ENCODE peak calls at places on chromosomes 3 and 15, in eight cellular contexts. B is foreskin fibroblast, D is right atrium auricular region, C is mesendoderm, G is fibroblast of lung, N is GM23248, Q is sigmoid colon, E is astrocyte of the spinal cord. Y is an unnamed sample.

GRCh38 chr15:101037090-101037830 is 118.1 kb downstream of the LRRK1 start:
- DNase-seq in B (no peak), C (no peak), G (no peak), D (peak; percentile 32), N (no peak), Q (peak; percentile 53), E (no peak), Y (no peak)

GRCh38 chr3:161305095-161305991 is 66.0 kb downstream of the SPTSSB start:
- DNase-seq in Q (no peak), D (no peak), G (peak; percentile 40), N (peak; percentile 56), C (no peak), E (peak; percentile 33), B (peak; percentile 10), Y (peak; percentile 28)

GRCh38 chr15:84878504-84878903 is 6.0 kb upstream of the SLC28A1 start:
- DNase-seq in Q (peak; percentile 82), E (peak; percentile 42), N (peak; percentile 73), B (peak; percentile 28), C (peak; percentile 83), G (peak; percentile 59), D (peak; percentile 72), Y (peak; percentile 65)

GRCh38 chr3:55458398-55458797 is 28.7 kb downstream of the WNT5A start:
- DNase-seq in D (peak; percentile 23), Q (no peak), N (peak; percentile 69), E (no peak), C (no peak), B (no peak), G (no peak), Y (no peak)

GRCh38 chr3:54870423-54870822 is 57.4 kb downstream of the LRTM1 start:
- DNase-seq in E (peak; percentile 96), B (peak; percentile 96), G (peak; percentile 91), D (no peak), C (peak; percentile 57), Q (no peak), N (peak; percentile 97), Y (peak; percentile 10)

GRCh38 chr3:107421170-107421792 is 44.0 kb downstream of the CCDC54 start:
- DNase-seq in N (peak; percentile 75), B (peak; percentile 44), Q (no peak), G (peak; percentile 82), D (no peak), C (peak; percentile 81), E (peak; percentile 77), Y (peak; percentile 71)

GRCh38 chr3:101940521-101940992 is 91.2 kb downstream of the NFKBIZ start:
- DNase-seq in C (peak; percentile 45), N (peak; percentile 96), E (peak; percentile 98), B (peak; percentile 94), D (peak; percentile 79), Q (peak; percentile 76), G (peak; percentile 96), Y (no peak)

GRCh38 chr3:16103472-16103871 is 71.0 kb upstream of the GALNT15 start:
- DNase-seq in C (no peak), G (peak; percentile 44), N (peak; percentile 90), Q (peak; percentile 72), D (no peak), E (peak; percentile 85), B (peak; percentile 88), Y (no peak)

GRCh38 chr15:54462511-54462913 is 484.3 kb downstream of the UNC13C start:
- DNase-seq in C (no peak), Q (no peak), N (no peak), B (no peak), E (no peak), D (no peak), G (no peak), Y (no peak)

GRCh38 chr3:41708176-41708575 is 253.7 kb downstream of the ULK4 start:
- DNase-seq in C (no peak), D (no peak), N (no peak), G (no peak), B (no peak), Q (no peak), E (no peak), Y (no peak)

GRCh38 chr3:23728651-23729117 is 77.1 kb upstream of the UBE2E1 start:
- DNase-seq in G (no peak), E (no peak), B (no peak), Q (no peak), C (peak; percentile 54), D (no peak), N (no peak), Y (no peak)

GRCh38 chr15:91941871-91942270 is 88.4 kb downstream of the SLCO3A1 start:
- DNase-seq in N (peak; percentile 32), B (no peak), C (no peak), D (no peak), G (peak; percentile 38), Q (no peak), E (no peak), Y (no peak)

GRCh38 chr3:20072422-20072821 is 32.2 kb downstream of the KAT2B start:
- DNase-seq in N (no peak), Q (no peak), B (no peak), D (no peak), C (no peak), E (no peak), G (no peak), Y (no peak)

GRCh38 chr3:59006791-59007517 is 42.9 kb downstream of the CFAP20DC start:
- DNase-seq in Q (no peak), E (peak; percentile 69), C (no peak), G (peak; percentile 75), D (peak; percentile 62), B (peak; percentile 34), N (peak; percentile 62), Y (peak; percentile 4)

GRCh38 chr3:127709320-127710060 is 36.7 kb downstream of the ABTB1 start:
- DNase-seq in Q (peak; percentile 29), C (no peak), E (peak; percentile 28), B (peak; percentile 42), N (peak; percentile 28), D (no peak), G (peak; percentile 31), Y (no peak)

GRCh38 chr3:136351351-136351750 is 101.2 kb downstream of the PCCB start:
- DNase-seq in D (no peak), E (peak; percentile 19), C (no peak), B (no peak), G (no peak), N (peak; percentile 25), Q (no peak), Y (no peak)

GRCh38 chr3:58287354-58287753 is 18.7 kb upstream of the RPP14 start:
- DNase-seq in Q (no peak), D (no peak), E (no peak), B (no peak), G (no peak), N (no peak), C (no peak), Y (no peak)

GRCh38 chr3:172018364-172018763 is 21.0 kb upstream of the FNDC3B start:
- DNase-seq in N (no peak), G (no peak), C (no peak), D (no peak), E (no peak), B (no peak), Q (no peak), Y (no peak)

GRCh38 chr3:130755666-130756065 is 9.0 kb upstream of the PIK3R4 start:
- DNase-seq in C (no peak), N (no peak), D (no peak), E (no peak), B (no peak), G (no peak), Q (no peak), Y (no peak)

GRCh38 chr3:130760922-130761321 is 14.3 kb upstream of the PIK3R4 start:
- DNase-seq in B (peak; percentile 16), N (peak; percentile 57), Q (no peak), G (no peak), E (no peak), D (no peak), C (peak; percentile 37), Y (no peak)

GRCh38 chr3:130759692-130760338 is 13.2 kb upstream of the PIK3R4 start:
- DNase-seq in B (peak; percentile 28), D (peak; percentile 67), N (peak; percentile 80), C (peak; percentile 63), G (peak; percentile 64), E (peak; percentile 52), Q (no peak), Y (peak; percentile 78)

GRCh38 chr3:130758624-130759023 is 12.0 kb upstream of the PIK3R4 start:
- DNase-seq in E (no peak), C (no peak), G (no peak), D (no peak), B (no peak), N (no peak), Q (no peak), Y (peak; percentile 8)

DNA sequence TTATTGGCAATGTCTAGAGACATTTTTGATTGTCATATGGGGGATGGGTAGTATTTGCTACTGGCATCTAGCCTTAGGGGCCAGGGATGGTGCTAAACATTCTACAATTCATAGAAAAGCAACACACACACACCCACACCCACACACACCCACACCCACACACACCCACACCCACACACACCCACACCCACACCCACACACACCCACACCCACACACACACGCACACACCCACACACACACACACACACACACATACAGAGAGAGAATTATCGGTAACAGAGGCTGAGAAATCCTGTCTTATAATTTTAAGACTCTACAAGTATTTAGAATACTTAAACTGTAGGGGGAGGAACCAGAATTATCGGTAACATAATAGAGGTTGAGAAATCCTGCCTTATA is 11.1 kb upstream of the PIK3R4 start:
- DNase-seq in D (no peak), Q (no peak), G (no peak), B (no peak), E (no peak), C (no peak), N (no peak), Y (no peak)
- H3K4me3 ChIP-seq in D (no peak overlapping the region), Q (no peak overlapping the region), G (no peak overlapping the region), B (no peak overlapping the region), E (no peak overlapping the region), C (no peak overlapping the region), N (no peak overlapping the region), Y (no peak overlapping the region)

DNA sequence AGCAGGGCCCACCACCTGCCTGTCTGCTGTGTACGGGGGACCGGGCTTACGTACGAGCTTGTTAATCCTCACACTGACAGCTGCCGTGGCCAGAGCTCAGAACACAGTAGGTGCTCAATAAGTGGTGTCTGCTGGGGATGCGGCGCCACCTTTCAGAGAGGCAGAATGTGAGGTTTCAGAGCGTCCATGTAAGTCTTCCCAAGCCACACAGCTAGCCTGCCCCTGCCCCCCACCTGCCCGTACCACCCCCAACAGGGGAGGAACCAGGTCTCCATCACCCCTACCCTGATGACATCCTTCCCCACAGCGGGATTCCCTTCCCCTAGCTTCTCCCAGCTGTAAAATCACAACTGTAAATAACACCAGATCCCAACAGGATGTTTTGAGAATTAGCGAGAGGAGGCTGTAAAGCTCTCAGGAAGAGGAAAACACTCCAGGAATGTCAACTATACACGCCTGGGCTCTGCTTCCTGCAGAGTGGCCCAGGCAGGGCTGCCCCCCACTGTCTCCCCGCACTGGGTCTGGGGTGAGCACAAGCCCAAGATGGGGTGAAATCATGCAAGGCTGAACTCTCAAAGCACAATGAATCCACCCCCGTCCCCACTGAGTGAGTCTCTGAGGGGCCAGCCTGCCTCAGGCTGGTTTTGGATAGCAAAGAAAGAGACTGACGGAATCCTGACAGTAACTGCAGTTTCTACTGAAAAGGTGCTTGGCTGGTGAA is 250.1 kb upstream of the LYSMD4 start:
- DNase-seq in E (peak; percentile 43), Q (no peak), G (no peak), B (no peak), C (peak; percentile 97), D (no peak), N (no peak), Y (no peak)
- H3K4me3 ChIP-seq in E (no peak overlapping the region), Q (no peak overlapping the region), G (no peak overlapping the region), B (no peak overlapping the region), C (no peak overlapping the region), D (no peak overlapping the region), N (no peak overlapping the region), Y (no peak overlapping the region)

GRCh38 chr3:39810647-39811161 is 1.3 kb downstream of the MYRIP start:
- DNase-seq in C (peak; percentile 39), D (no peak), G (no peak), N (no peak), E (no peak), Q (no peak), B (no peak), Y (no peak)
- H3K4me3 ChIP-seq in C (no peak overlapping the region), D (peak overlapping the region; percentile 60), G (no peak overlapping the region), N (no peak overlapping the region), E (no peak overlapping the region), Q (peak overlapping the region; percentile 47), B (no peak overlapping the region), Y (no peak overlapping the region)

GRCh38 chr15:52790941-52791751 is 1.0 kb upstream of the ONECUT1 start:
- DNase-seq in B (no peak), E (no peak), G (no peak), N (no peak), Q (no peak), C (peak; percentile 66), D (no peak), Y (no peak)
- H3K4me3 ChIP-seq in B (peak overlapping the region; percentile 49), E (peak overlapping the region; percentile 37), G (no peak overlapping the region), N (no peak overlapping the region), Q (peak overlapping the region; percentile 46), C (peak overlapping the region; percentile 30), D (peak overlapping the region; percentile 54), Y (no peak overlapping the region)

Y was measured in GM12865.